ENCODE peak calls at places on chromosomes 11 and 22, in five cellular contexts. One of them, this sample, is unnamed.

GRCh38 chr11:128884703-128885338 is 6.3 kb upstream of the KCNJ5 start:
- DNase-seq in neuronal stem cell: peak; percentile 69
- DNase-seq in H1: no peak
- DNase-seq in trophoblast cell: peak; percentile 67
- DNase-seq in H9: no peak
- DNase-seq in this sample: peak; percentile 62

GRCh38 chr11:65150513-65151271 is 16.4 kb upstream of the SYVN1 start:
- DNase-seq in H1: no peak
- DNase-seq in trophoblast cell: peak; percentile 52
- DNase-seq in H9: peak; percentile 45
- DNase-seq in neuronal stem cell: no peak
- DNase-seq in this sample: peak; percentile 93

GRCh38 chr11:78042858-78043257 is 19.8 kb upstream of the KCTD14 start:
- DNase-seq in trophoblast cell: peak; percentile 48
- DNase-seq in H9: no peak
- DNase-seq in neuronal stem cell: no peak
- DNase-seq in H1: no peak
- DNase-seq in this sample: no peak

GRCh38 chr22:40345801-40346177 is 511 bp upstream of the ADSL start:
- DNase-seq in H9: no peak
- DNase-seq in neuronal stem cell: no peak
- DNase-seq in trophoblast cell: peak; percentile 33
- DNase-seq in H1: no peak
- DNase-seq in this sample: no peak

GRCh38 chr22:31120642-31121041 is 2.1 kb upstream of the INPP5J start:
- DNase-seq in trophoblast cell: no peak
- DNase-seq in neuronal stem cell: no peak
- DNase-seq in H1: no peak
- DNase-seq in H9: no peak
- DNase-seq in this sample: no peak

GRCh38 chr11:111531156-111531555 is 9.4 kb upstream of the LAYN start:
- DNase-seq in trophoblast cell: no peak
- DNase-seq in neuronal stem cell: no peak
- DNase-seq in H9: no peak
- DNase-seq in H1: no peak
- DNase-seq in this sample: no peak

GRCh38 chr11:116709970-116710369 is 62.8 kb downstream of the BUD13 start:
- DNase-seq in neuronal stem cell: no peak
- DNase-seq in H9: peak; percentile 66
- DNase-seq in trophoblast cell: no peak
- DNase-seq in H1: no peak
- DNase-seq in this sample: no peak

GRCh38 chr11:45082744-45083543 is 63.5 kb upstream of the PRDM11 start:
- DNase-seq in neuronal stem cell: no peak
- DNase-seq in H9: no peak
- DNase-seq in trophoblast cell: no peak
- DNase-seq in H1: no peak
- DNase-seq in this sample: no peak

GRCh38 chr22:22733881-22734373 is 89.5 kb downstream of the GGTLC2 start:
- DNase-seq in H1: no peak
- DNase-seq in H9: no peak
- DNase-seq in neuronal stem cell: no peak
- DNase-seq in trophoblast cell: no peak
- DNase-seq in this sample: no peak

GRCh38 chr11:9146477-9146876 is 55.1 kb upstream of the SCUBE2 start:
- DNase-seq in neuronal stem cell: no peak
- DNase-seq in trophoblast cell: no peak
- DNase-seq in H1: no peak
- DNase-seq in H9: no peak
- DNase-seq in this sample: no peak

GRCh38 chr11:128862421-128862820 is 4.7 kb downstream of the KCNJ1 start:
- DNase-seq in H9: no peak
- DNase-seq in neuronal stem cell: no peak
- DNase-seq in trophoblast cell: no peak
- DNase-seq in H1: no peak
- DNase-seq in this sample: no peak

GRCh38 chr11:2444301-2445106 is at the start of the genes KCNQ1 and TRPM5:
- DNase-seq in neuronal stem cell: peak; percentile 48
- DNase-seq in H9: peak; percentile 88
- DNase-seq in H1: no peak
- DNase-seq in trophoblast cell: no peak
- DNase-seq in this sample: no peak

GRCh38 chr22:49735411-49736311 is 92.0 kb downstream of the BRD1 start:
- DNase-seq in H9: peak; percentile 65
- DNase-seq in H1: no peak
- DNase-seq in trophoblast cell: no peak
- DNase-seq in neuronal stem cell: peak; percentile 67
- DNase-seq in this sample: no peak

GRCh38 chr11:95849087-95849825 is 59.0 kb downstream of the CEP57 start:
- DNase-seq in H1: peak; percentile 7
- DNase-seq in neuronal stem cell: peak; percentile 12
- DNase-seq in H9: peak; percentile 35
- DNase-seq in trophoblast cell: peak; percentile 35
- DNase-seq in this sample: peak; percentile 76

GRCh38 chr11:33942954-33943353 is 51.1 kb upstream of the LMO2 start:
- DNase-seq in H1: no peak
- DNase-seq in trophoblast cell: no peak
- DNase-seq in neuronal stem cell: no peak
- DNase-seq in H9: no peak
- DNase-seq in this sample: peak; percentile 46

GRCh38 chr11:60252709-60253108 is 9.8 kb upstream of the MS4A4E start:
- DNase-seq in H1: no peak
- DNase-seq in trophoblast cell: no peak
- DNase-seq in neuronal stem cell: no peak
- DNase-seq in H9: no peak
- DNase-seq in this sample: no peak

GRCh38 chr11:8719260-8720190 is 36.9 kb downstream of the RPL27A start:
- DNase-seq in H1: no peak
- DNase-seq in neuronal stem cell: no peak
- DNase-seq in trophoblast cell: peak; percentile 63
- DNase-seq in H9: no peak
- DNase-seq in this sample: peak; percentile 95

GRCh38 chr11:111512296-111513239 is at the start of gene BTG4:
- DNase-seq in neuronal stem cell: no peak
- DNase-seq in H9: peak; percentile 56
- DNase-seq in H1: no peak
- DNase-seq in trophoblast cell: peak; percentile 62
- DNase-seq in this sample: peak; percentile 51

GRCh38 chr11:86918943-86919342 is 36.3 kb downstream of the FZD4 start:
- DNase-seq in H9: no peak
- DNase-seq in trophoblast cell: no peak
- DNase-seq in neuronal stem cell: no peak
- DNase-seq in H1: no peak
- DNase-seq in this sample: no peak

GRCh38 chr22:48353116-48353947 is 1474.3 kb downstream of the BRD1 start:
- DNase-seq in neuronal stem cell: no peak
- DNase-seq in H1: no peak
- DNase-seq in H9: no peak
- DNase-seq in trophoblast cell: no peak
- DNase-seq in this sample: no peak

GRCh38 chr11:72075109-72075508 is 5.2 kb downstream of the NUMA1 start:
- DNase-seq in neuronal stem cell: no peak
- DNase-seq in H9: peak; percentile 43
- DNase-seq in H1: no peak
- DNase-seq in trophoblast cell: no peak
- DNase-seq in this sample: peak; percentile 50

GRCh38 chr11:102399189-102399588 is 52.2 kb downstream of the BIRC2 start:
- DNase-seq in neuronal stem cell: no peak
- DNase-seq in H1: no peak
- DNase-seq in H9: no peak
- DNase-seq in trophoblast cell: no peak
- DNase-seq in this sample: no peak

GRCh38 chr11:134341805-134342571 is 10.2 kb downstream of the GLB1L2 start:
- DNase-seq in trophoblast cell: no peak
- DNase-seq in H1: no peak
- DNase-seq in H9: no peak
- DNase-seq in neuronal stem cell: no peak
- DNase-seq in this sample: no peak

GRCh38 chr11:16511109-16511806 is 154.9 kb upstream of the SOX6 start:
- DNase-seq in neuronal stem cell: no peak
- DNase-seq in trophoblast cell: peak; percentile 7
- DNase-seq in H1: no peak
- DNase-seq in H9: no peak
- DNase-seq in this sample: peak; percentile 76

GRCh38 chr11:16764888-16765287 is 26.4 kb downstream of the C11orf58 start:
- DNase-seq in H9: no peak
- DNase-seq in H1: no peak
- DNase-seq in neuronal stem cell: no peak
- DNase-seq in trophoblast cell: no peak
- DNase-seq in this sample: no peak

GRCh38 chr11:37264060-37264459 is 666.0 kb upstream of the RAG2 start:
- DNase-seq in H1: no peak
- DNase-seq in trophoblast cell: no peak
- DNase-seq in neuronal stem cell: no peak
- DNase-seq in H9: no peak
- DNase-seq in this sample: peak; percentile 0

GRCh38 chr11:46050652-46051051 is 70.6 kb downstream of the PHF21A start:
- DNase-seq in trophoblast cell: no peak
- DNase-seq in H9: no peak
- DNase-seq in neuronal stem cell: no peak
- DNase-seq in H1: no peak
- DNase-seq in this sample: no peak

GRCh38 chr11:18594999-18595749 is 4.4 kb upstream of the MISFA start:
- DNase-seq in neuronal stem cell: no peak
- DNase-seq in H9: no peak
- DNase-seq in H1: no peak
- DNase-seq in trophoblast cell: peak; percentile 82
- DNase-seq in this sample: no peak

GRCh38 chr11:1469911-1470680 is 16.5 kb downstream of the MOB2 start:
- DNase-seq in neuronal stem cell: no peak
- DNase-seq in H1: no peak
- DNase-seq in H9: no peak
- DNase-seq in trophoblast cell: no peak
- DNase-seq in this sample: no peak

GRCh38 chr11:117316197-117316961 is at the start of gene BACE1:
- DNase-seq in trophoblast cell: no peak
- DNase-seq in neuronal stem cell: peak; percentile 83
- DNase-seq in H1: peak; percentile 72
- DNase-seq in H9: peak; percentile 92
- DNase-seq in this sample: peak; percentile 86

DNA sequence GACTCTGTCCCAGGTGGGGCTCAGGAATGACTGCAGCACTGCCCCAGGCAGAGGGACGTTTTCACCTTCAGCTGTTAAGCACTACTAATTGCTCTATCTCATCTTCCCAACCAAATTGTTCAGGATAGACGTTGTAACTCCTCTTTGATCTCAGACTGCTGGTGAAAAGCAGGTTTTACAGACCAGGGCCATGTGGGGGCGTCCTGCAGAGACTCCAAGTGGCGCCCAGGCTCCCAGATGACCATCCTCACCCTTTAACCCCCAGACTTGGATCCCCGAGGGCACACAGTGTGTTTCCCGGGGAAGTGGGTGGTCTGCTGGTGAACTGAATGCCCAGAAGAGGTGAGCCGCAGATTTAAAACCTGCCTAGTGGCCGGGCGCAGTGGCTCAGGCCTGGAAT is 23.9 kb downstream of the FADD start:
- DNase-seq in neuronal stem cell: no peak
- DNase-seq in H1: no peak
- DNase-seq in H9: peak; percentile 69
- DNase-seq in trophoblast cell: peak; percentile 14
- DNase-seq in this sample: no peak
- H3K23ac ChIP-seq in neuronal stem cell: no peak overlapping the region
- H3K23ac ChIP-seq in H1: no peak overlapping the region
- H3K23ac ChIP-seq in H9: no peak overlapping the region
- H3K23ac ChIP-seq in trophoblast cell: no peak overlapping the region
- H3K23ac ChIP-seq in this sample: no peak overlapping the region

GRCh38 chr11:27465629-27466028 is 7.0 kb downstream of the LGR4 start:
- DNase-seq in trophoblast cell: no peak
- DNase-seq in H9: no peak
- DNase-seq in neuronal stem cell: no peak
- DNase-seq in H1: no peak
- DNase-seq in this sample: no peak
- H3K4me1 ChIP-seq in trophoblast cell: peaks cover 13% of the 10 kb centered on the region
- H3K4me1 ChIP-seq in H9: peaks cover 11% of the 10 kb centered on the region
- H3K4me1 ChIP-seq in neuronal stem cell: peaks cover 67% of the 10 kb centered on the region
- H3K4me1 ChIP-seq in H1: no peaks in the 10 kb centered on the region
- H3K4me1 ChIP-seq in this sample: peaks cover 10% of the 10 kb centered on the region

GRCh38 chr11:101049813-101050212 is 79.8 kb downstream of the PGR start:
- DNase-seq in trophoblast cell: no peak
- DNase-seq in H9: no peak
- DNase-seq in neuronal stem cell: no peak
- DNase-seq in H1: no peak
- DNase-seq in this sample: no peak
- H2BK12ac ChIP-seq in trophoblast cell: no peak overlapping the region
- H2BK12ac ChIP-seq in H9: no peak overlapping the region
- H2BK12ac ChIP-seq in neuronal stem cell: no peak overlapping the region
- H2BK12ac ChIP-seq in H1: no peak overlapping the region
- H2BK12ac ChIP-seq in this sample: no peak overlapping the region

GRCh38 chr11:130088217-130088616 is 18.5 kb downstream of the APLP2 start:
- DNase-seq in trophoblast cell: no peak
- DNase-seq in neuronal stem cell: no peak
- DNase-seq in H9: no peak
- DNase-seq in H1: no peak
- DNase-seq in this sample: no peak

GRCh38 chr11:130085671-130086070 is 16.0 kb downstream of the APLP2 start:
- DNase-seq in H1: no peak
- DNase-seq in H9: no peak
- DNase-seq in neuronal stem cell: no peak
- DNase-seq in trophoblast cell: no peak
- DNase-seq in this sample: no peak

GRCh38 chr11:130087294-130087926 is 17.7 kb downstream of the APLP2 start:
- DNase-seq in trophoblast cell: no peak
- DNase-seq in H9: no peak
- DNase-seq in H1: no peak
- DNase-seq in neuronal stem cell: no peak
- DNase-seq in this sample: no peak

GRCh38 chr11:130088909-130089668 is 19.4 kb downstream of the APLP2 start:
- DNase-seq in H9: no peak
- DNase-seq in trophoblast cell: no peak
- DNase-seq in neuronal stem cell: no peak
- DNase-seq in H1: no peak
- DNase-seq in this sample: no peak

GRCh38 chr11:130086627-130087026 is 16.9 kb downstream of the APLP2 start:
- DNase-seq in neuronal stem cell: no peak
- DNase-seq in H1: no peak
- DNase-seq in H9: no peak
- DNase-seq in trophoblast cell: no peak
- DNase-seq in this sample: no peak
- H3K23ac ChIP-seq in neuronal stem cell: no peak overlapping the region
- H3K23ac ChIP-seq in H1: no peak overlapping the region
- H3K23ac ChIP-seq in H9: no peak overlapping the region
- H3K23ac ChIP-seq in trophoblast cell: no peak overlapping the region
- H3K23ac ChIP-seq in this sample: no peak overlapping the region

GRCh38 chr22:44190381-44190976 is 9.8 kb downstream of the PARVG start:
- DNase-seq in trophoblast cell: no peak
- DNase-seq in neuronal stem cell: no peak
- DNase-seq in H1: no peak
- DNase-seq in H9: no peak
- DNase-seq in this sample: no peak

GRCh38 chr22:44192811-44193536 is 12.2 kb downstream of the PARVG start:
- DNase-seq in H1: no peak
- DNase-seq in H9: no peak
- DNase-seq in neuronal stem cell: no peak
- DNase-seq in trophoblast cell: no peak
- DNase-seq in this sample: no peak

GRCh38 chr22:44188986-44189630 is 8.4 kb downstream of the PARVG start:
- DNase-seq in trophoblast cell: no peak
- DNase-seq in H9: no peak
- DNase-seq in neuronal stem cell: no peak
- DNase-seq in H1: no peak
- DNase-seq in this sample: no peak

GRCh38 chr22:44192098-44192810 is 11.5 kb downstream of the PARVG start:
- DNase-seq in trophoblast cell: no peak
- DNase-seq in neuronal stem cell: no peak
- DNase-seq in H9: peak; percentile 89
- DNase-seq in H1: peak; percentile 15
- DNase-seq in this sample: no peak

GRCh38 chr22:44191036-44191454 is 10.3 kb downstream of the PARVG start:
- DNase-seq in trophoblast cell: no peak
- DNase-seq in H1: no peak
- DNase-seq in H9: no peak
- DNase-seq in neuronal stem cell: no peak
- DNase-seq in this sample: no peak
- H3K4me1 ChIP-seq in trophoblast cell: no peaks in the 10 kb centered on the region
- H3K4me1 ChIP-seq in H1: no peaks in the 10 kb centered on the region
- H3K4me1 ChIP-seq in H9: no peaks in the 10 kb centered on the region
- H3K4me1 ChIP-seq in neuronal stem cell: peaks cover 4% of the 10 kb centered on the region
- H3K4me1 ChIP-seq in this sample: peaks cover 7% of the 10 kb centered on the region

This sample was measured in mesenchymal stem cell.